ENCODE peak calls at places on chromosomes 3 and 15, in six cellular contexts. U is IMR-90, F is H9, D is H1, G is neuronal stem cell, X is mesendoderm. R is an unnamed sample.

GRCh38 chr3:109903100-109903499 is 565.8 kb upstream of the DPPA4 start:
- DNase-seq in U (no peak), F (no peak), D (no peak), G (no peak), X (no peak), R (no peak)

GRCh38 chr3:111924283-111924682 is 54.5 kb upstream of the ABHD10 start:
- DNase-seq in U (no peak), F (no peak), D (no peak), G (no peak), X (no peak), R (no peak)

GRCh38 chr3:129398803-129399144 is 29.7 kb downstream of the EFCAB12 start:
- DNase-seq in U (peak), F (no peak), D (no peak), G (no peak), X (peak), R (no peak)

GRCh38 chr3:149480326-149481017 is 6.0 kb downstream of the TM4SF4 start:
- DNase-seq in U (peak), F (peak), D (peak), G (peak), X (peak), R (peak)

GRCh38 chr3:14266361-14266760 is 87.7 kb downstream of the LSM3 start:
- DNase-seq in U (peak), F (no peak), D (no peak), G (no peak), X (no peak), R (peak)

GRCh38 chr3:179194931-179195330 is 46.8 kb downstream of the PIK3CA start:
- DNase-seq in U (peak), F (peak), D (no peak), G (no peak), X (peak), R (peak)

GRCh38 chr3:133742351-133743091 is 3.7 kb upstream of the TF start:
- DNase-seq in U (peak), F (no peak), D (no peak), G (no peak), X (no peak), R (no peak)

GRCh38 chr3:4670352-4670751 is 177.2 kb downstream of the ITPR1 start:
- DNase-seq in U (no peak), F (peak), D (no peak), G (no peak), X (peak), R (peak)

GRCh38 chr15:32849769-32850668 is 132.2 kb downstream of the GREM1 start:
- DNase-seq in U (peak), F (no peak), D (no peak), G (no peak), X (no peak), R (peak)

GRCh38 chr3:146796078-146796477 is 190.9 kb upstream of the PLSCR5 start:
- DNase-seq in U (no peak), F (no peak), D (no peak), G (no peak), X (peak), R (no peak)

GRCh38 chr3:132315851-132316250 is 1.4 kb upstream of the ACP3 start:
- DNase-seq in U (peak), F (no peak), D (no peak), G (no peak), X (no peak), R (no peak)

GRCh38 chr3:46202476-46202875 is 5.6 kb downstream of the CCR1 start:
- DNase-seq in U (no peak), F (no peak), D (no peak), G (no peak), X (no peak), R (no peak)

GRCh38 chr3:87228316-87228715 is 1.2 kb downstream of the CHMP2B start:
- DNase-seq in U (peak), F (no peak), D (no peak), G (no peak), X (no peak), R (peak)

GRCh38 chr3:57164217-57164605 is 942 bp downstream of the IL17RD start:
- DNase-seq in U (peak), F (no peak), D (no peak), G (no peak), X (peak), R (no peak)

DNA sequence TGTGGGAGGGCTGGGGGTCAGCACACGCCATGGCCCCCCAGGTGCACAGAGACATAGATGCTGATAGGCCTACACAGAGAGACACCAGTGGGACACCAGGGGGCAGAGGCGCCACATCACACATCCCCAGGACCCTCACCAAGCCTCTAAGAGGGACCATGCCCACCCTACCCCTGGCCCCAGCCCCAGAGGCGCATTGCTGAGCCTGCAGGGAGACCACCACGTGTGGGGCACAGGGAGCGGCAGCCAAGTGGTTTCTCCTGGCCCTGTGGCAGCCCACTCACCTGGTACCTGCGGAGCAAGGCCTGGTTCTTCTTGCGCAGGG is 1.2 kb downstream of the CCDC9B start:
- DNase-seq in U (no peak), F (no peak), D (no peak), G (no peak), X (no peak), R (no peak)
- H3K18ac ChIP-seq in U (peak), F (no peak), D (peak), G (no peak), X (no peak), R (no peak)

GRCh38 chr3:185152433-185153169 is at the start of gene C3orf70:
- DNase-seq in U (peak), F (peak), D (no peak), G (peak), X (peak), R (peak)
- H3K18ac ChIP-seq in U (no peak), F (peak), D (peak), G (peak), X (no peak), R (no peak)

DNA sequence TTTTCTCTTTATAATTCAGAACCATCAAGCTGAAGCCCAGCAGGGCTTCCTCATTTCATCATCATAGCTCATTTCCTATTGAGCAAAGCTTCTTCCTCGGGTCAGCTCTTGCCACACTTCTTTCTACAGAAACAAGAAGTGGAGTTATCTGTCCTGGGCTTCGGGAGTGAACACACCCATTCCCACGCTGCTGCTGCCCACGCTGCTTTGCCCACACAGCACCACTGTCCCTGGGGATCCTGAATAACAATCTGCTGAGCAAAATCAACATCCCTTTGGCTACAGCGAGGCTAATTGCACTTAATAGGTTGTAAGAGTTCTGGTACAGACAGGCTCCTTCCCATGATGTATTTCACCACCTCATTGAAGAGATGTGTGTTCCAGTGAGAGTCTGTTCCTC is 23.7 kb downstream of the CEP19 start:
- DNase-seq in U (peak), F (no peak), D (no peak), G (no peak), X (no peak), R (peak)
- H3K18ac ChIP-seq in U (no peak), F (no peak), D (no peak), G (no peak), X (no peak), R (no peak)

DNA sequence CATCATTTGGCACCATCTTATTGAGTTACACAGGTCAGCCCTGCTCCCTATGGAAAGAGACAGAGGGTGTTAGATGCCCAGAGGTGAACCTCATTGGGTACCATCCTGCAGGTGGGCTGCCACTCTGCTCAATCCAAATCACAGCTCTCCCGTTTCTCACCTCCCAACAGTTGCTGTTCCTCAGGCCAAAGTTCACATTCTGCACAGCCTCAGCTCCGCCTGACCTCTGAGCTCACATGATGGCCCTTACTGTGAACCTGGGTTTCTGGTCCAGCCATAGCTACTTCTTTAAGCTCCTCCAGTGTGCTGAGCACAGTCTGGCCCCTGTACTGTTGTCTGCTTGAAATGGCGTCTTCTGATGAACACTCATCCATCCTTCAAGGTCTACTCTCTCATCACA is 47.8 kb downstream of the BTD start:
- DNase-seq in U (no peak), F (no peak), D (no peak), G (no peak), X (no peak), R (no peak)
- H3K18ac ChIP-seq in U (no peak), F (no peak), D (no peak), G (no peak), X (no peak), R (no peak)

GRCh38 chr3:122794779-122795673 is at the start of gene SLC49A4:
- DNase-seq in U (peak), F (peak), D (peak), G (peak), X (peak), R (peak)
- H3K18ac ChIP-seq in U (peak), F (peak), D (peak), G (peak), X (peak), R (peak)